ENCODE peak calls at places on chromosomes 6 and 20, in seven cellular contexts. F is mesendoderm, A is breast epithelium, X is tibial artery, J is neural progenitor cell, I is fibroblast of lung, H is IMR-90. Y is an unnamed sample.

GRCh38 chr6:27251672-27252251 is 4.3 kb downstream of the PRSS16 start:
- DNase-seq in F (peak; percentile 98), A (peak; percentile 79), X (no peak), J (peak; percentile 97), I (no peak), H (peak; percentile 38), Y (peak; percentile 98)

GRCh38 chr6:70725817-70726413 is 58.2 kb downstream of the SMAP1 start:
- DNase-seq in F (peak; percentile 67), A (no peak), X (no peak), J (no peak), I (peak; percentile 36), H (peak; percentile 42), Y (no peak)

GRCh38 chr20:59284470-59284869 is 15.9 kb upstream of the EDN3 start:
- DNase-seq in F (no peak), A (no peak), X (no peak), J (no peak), I (no peak), H (no peak), Y (no peak)

GRCh38 chr20:21719592-21720214 is 14.2 kb downstream of the PAX1 start:
- DNase-seq in F (no peak), A (no peak), X (no peak), J (peak; percentile 71), I (peak; percentile 68), H (peak; percentile 47), Y (peak; percentile 90)

GRCh38 chr20:2378893-2379292 is 1.8 kb upstream of the TGM6 start:
- DNase-seq in F (no peak), A (no peak), X (no peak), J (no peak), I (no peak), H (no peak), Y (no peak)

GRCh38 chr6:298233-299049 is 6.2 kb downstream of the DUSP22 start:
- DNase-seq in F (no peak), A (no peak), X (no peak), J (no peak), I (no peak), H (no peak), Y (no peak)

GRCh38 chr6:156808287-156808686 is 31.1 kb downstream of the ARID1B start:
- DNase-seq in F (peak; percentile 63), A (no peak), X (no peak), J (no peak), I (peak; percentile 29), H (peak; percentile 13), Y (peak; percentile 50)

GRCh38 chr6:109879521-109879920 is 98.6 kb upstream of the GPR6 start:
- DNase-seq in F (no peak), A (no peak), X (no peak), J (no peak), I (no peak), H (no peak), Y (no peak)

GRCh38 chr20:4135385-4136077 is 120.2 kb upstream of the RNF24 start:
- DNase-seq in F (peak; percentile 97), A (no peak), X (no peak), J (no peak), I (peak; percentile 97), H (peak; percentile 99), Y (peak; percentile 90)

GRCh38 chr20:25073544-25073943 is 8.4 kb downstream of the VSX1 start:
- DNase-seq in F (no peak), A (no peak), X (no peak), J (no peak), I (no peak), H (no peak), Y (no peak)

GRCh38 chr20:56516631-56517030 is 7.9 kb upstream of the FAM209A start:
- DNase-seq in F (no peak), A (no peak), X (peak; percentile 16), J (no peak), I (no peak), H (no peak), Y (no peak)

GRCh38 chr6:65927141-65927540 is 220.1 kb upstream of the EYS start:
- DNase-seq in F (no peak), A (no peak), X (no peak), J (no peak), I (no peak), H (no peak), Y (no peak)

GRCh38 chr6:15879372-15880261 is 216.8 kb upstream of the DTNBP1 start:
- DNase-seq in F (no peak), A (no peak), X (no peak), J (no peak), I (peak; percentile 83), H (peak; percentile 13), Y (no peak)

GRCh38 chr20:52888096-52888495 is 84.1 kb upstream of the TSHZ2 start:
- DNase-seq in F (no peak), A (no peak), X (no peak), J (no peak), I (no peak), H (no peak), Y (no peak)

GRCh38 chr6:48664850-48665249 is 553.9 kb upstream of the PTCHD4 start:
- DNase-seq in F (no peak), A (no peak), X (no peak), J (no peak), I (peak; percentile 3), H (peak; percentile 15), Y (no peak)

GRCh38 chr6:27795697-27796494 is 116.3 kb downstream of the OR2B2 start:
- DNase-seq in F (peak; percentile 95), A (no peak), X (no peak), J (peak; percentile 79), I (peak; percentile 95), H (peak; percentile 89), Y (peak; percentile 80)

GRCh38 chr6:110399219-110400071 is 15.9 kb downstream of the DDO start:
- DNase-seq in F (no peak), A (no peak), X (no peak), J (no peak), I (peak; percentile 11), H (no peak), Y (no peak)

GRCh38 chr6:81938014-81938761 is 185.7 kb upstream of the TENT5A start:
- DNase-seq in F (peak; percentile 88), A (no peak), X (no peak), J (no peak), I (peak; percentile 88), H (peak; percentile 96), Y (no peak)

GRCh38 chr6:33313709-33314514 is at the start of gene TAPBP:
- DNase-seq in F (peak; percentile 55), A (peak; percentile 70), X (peak; percentile 83), J (peak; percentile 50), I (peak; percentile 56), H (peak; percentile 72), Y (peak; percentile 82)

GRCh38 chr6:119727504-119728219 is 378.1 kb upstream of the MAN1A1 start:
- DNase-seq in F (peak; percentile 95), A (no peak), X (no peak), J (no peak), I (no peak), H (no peak), Y (peak; percentile 87)

GRCh38 chr6:74491844-74492374 is 713.9 kb downstream of the COL12A1 start:
- DNase-seq in F (no peak), A (no peak), X (no peak), J (no peak), I (no peak), H (no peak), Y (no peak)

GRCh38 chr20:16241911-16242310 is 331.3 kb downstream of the KIF16B start:
- DNase-seq in F (peak; percentile 36), A (no peak), X (no peak), J (no peak), I (no peak), H (no peak), Y (peak; percentile 31)

GRCh38 chr20:45469336-45470261 is at the start of gene WFDC2:
- DNase-seq in F (peak; percentile 67), A (peak; percentile 60), X (no peak), J (peak; percentile 69), I (no peak), H (no peak), Y (peak; percentile 92)

DNA sequence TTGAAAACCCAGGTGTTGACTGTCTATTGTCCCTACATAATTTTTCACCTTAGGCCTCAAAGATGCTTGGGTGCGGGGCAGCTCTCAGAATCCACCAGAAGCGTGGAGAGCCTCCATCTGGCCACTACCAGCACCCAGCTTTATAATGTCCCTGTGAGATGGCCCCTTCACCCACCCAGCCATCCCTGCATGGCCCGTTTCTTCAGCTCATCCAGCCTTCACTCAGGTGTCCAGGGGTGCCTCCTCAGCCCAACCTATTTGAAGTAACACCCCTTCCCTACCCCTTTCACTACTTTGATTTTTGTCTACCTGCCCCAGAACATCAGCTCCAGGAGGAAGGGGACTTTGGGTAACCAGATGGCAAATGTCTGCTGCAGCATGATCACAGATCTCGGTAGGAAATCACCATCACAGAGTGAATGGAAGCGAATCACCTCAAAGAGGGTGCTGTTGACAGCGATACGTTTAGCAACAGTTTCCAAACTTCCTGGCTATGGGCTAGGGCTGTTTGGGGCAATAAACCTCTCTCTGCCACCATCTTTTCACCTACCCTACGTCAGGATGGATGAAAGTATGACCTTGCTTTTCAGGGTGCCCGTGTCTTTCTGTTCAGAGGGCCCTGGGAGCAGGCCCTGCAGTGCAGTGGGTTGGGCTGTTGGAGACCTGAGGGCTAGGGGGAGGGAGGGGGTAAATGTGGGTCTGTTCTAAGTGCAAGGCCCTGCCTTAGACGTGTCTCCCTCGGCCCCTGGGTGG is 1.2 kb upstream of the SLC17A9 start:
- DNase-seq in F (no peak), A (no peak), X (no peak), J (no peak), I (no peak), H (no peak), Y (no peak)
- H3K27ac ChIP-seq in F (no peak overlapping the region), A (no peak overlapping the region), X (no peak overlapping the region), J (no peak overlapping the region), I (no peak overlapping the region), H (no peak overlapping the region), Y (no peak overlapping the region)

GRCh38 chr6:134676307-134677281 is 273.3 kb downstream of the ALDH8A1 start:
- DNase-seq in F (peak; percentile 13), A (no peak), X (no peak), J (no peak), I (peak; percentile 63), H (peak; percentile 11), Y (no peak)
- H3K27ac ChIP-seq in F (no peak overlapping the region), A (no peak overlapping the region), X (no peak overlapping the region), J (no peak overlapping the region), I (no peak overlapping the region), H (no peak overlapping the region), Y (no peak overlapping the region)

DNA sequence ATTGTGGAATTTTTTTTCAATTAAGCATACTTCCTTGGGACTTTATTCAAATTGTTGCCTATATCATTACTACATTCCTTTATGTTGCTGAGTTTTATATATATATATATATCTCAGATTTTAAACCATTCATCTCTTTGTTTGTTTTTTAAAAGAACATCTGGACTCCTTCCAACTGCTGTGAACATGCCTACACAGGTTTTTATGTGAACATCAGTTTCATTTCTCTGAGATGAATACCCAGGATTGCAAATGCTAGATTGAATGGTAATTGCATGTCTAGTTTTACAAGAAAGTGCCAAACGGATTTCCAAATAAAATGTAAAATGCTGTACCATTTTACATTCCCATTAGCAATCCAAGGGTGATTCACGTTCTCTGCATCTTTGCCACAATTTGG is 1289.3 kb downstream of the HACE1 start:
- DNase-seq in F (no peak), A (no peak), X (no peak), J (no peak), I (no peak), H (no peak), Y (no peak)
- H3K27ac ChIP-seq in F (no peak overlapping the region), A (no peak overlapping the region), X (no peak overlapping the region), J (no peak overlapping the region), I (no peak overlapping the region), H (no peak overlapping the region), Y (no peak overlapping the region)

DNA sequence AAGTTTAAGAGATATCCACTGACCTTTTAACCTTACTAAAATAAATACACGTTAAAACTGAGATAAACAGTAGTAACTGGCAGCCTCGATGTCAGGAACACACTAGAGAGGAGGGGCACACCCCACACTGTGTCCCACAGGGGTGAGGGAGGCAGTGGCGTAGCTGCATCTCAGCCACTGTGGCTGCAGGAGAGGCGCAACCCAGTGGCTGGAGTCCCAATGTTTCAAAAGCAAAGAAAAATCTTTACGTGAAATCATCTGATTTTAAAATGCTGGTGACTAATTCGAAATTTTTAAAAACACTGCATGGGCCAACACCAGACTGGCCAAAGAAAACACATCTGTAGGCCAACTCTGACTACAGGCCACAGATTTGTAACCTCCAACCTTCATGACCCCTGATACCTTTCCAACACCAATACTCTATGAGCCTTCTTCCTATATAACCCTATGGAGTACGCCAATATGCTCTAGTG is 54.7 kb downstream of the TRAM2 start:
- DNase-seq in F (no peak), A (peak; percentile 35), X (peak; percentile 89), J (no peak), I (peak; percentile 92), H (peak; percentile 79), Y (no peak)
- H3K27ac ChIP-seq in F (no peak overlapping the region), A (peak overlapping the region; percentile 61), X (peak overlapping the region; percentile 83), J (no peak overlapping the region), I (peak overlapping the region; percentile 68), H (peak overlapping the region; percentile 64), Y (no peak overlapping the region)

Y was measured in endodermal cell.